ENCODE peak calls at places on chromosomes 3 and 15, in ten cellular contexts. X is K562, M is suprapubic skin, G is stomach, R is GM23338, I is mammary epithelial cell, T is GM12878, S is keratinocyte, D is ovary, N is PC-9. P is an unnamed sample.

GRCh38 chr3:21672303-21672702 is 78.7 kb downstream of the ZNF385D start:
- DNase-seq in X (no peak), M (no peak), G (no peak), R (no peak), I (peak; percentile 94), T (no peak), S (no peak), D (no peak), N (peak; percentile 0), P (no peak)

GRCh38 chr15:59298255-59298856 is 74.3 kb downstream of the MYO1E start:
- DNase-seq in X (no peak), M (no peak), G (no peak), R (no peak), I (peak; percentile 98), T (peak; percentile 99), S (no peak), D (no peak), N (peak; percentile 71), P (no peak)

GRCh38 chr3:120438971-120439370 is 11.8 kb downstream of the FSTL1 start:
- DNase-seq in X (no peak), M (no peak), G (no peak), R (no peak), I (no peak), T (no peak), S (no peak), D (peak; percentile 61), N (no peak), P (no peak)

GRCh38 chr3:133820889-133821675 is 15.5 kb downstream of the SRPRB start:
- DNase-seq in X (no peak), M (no peak), G (no peak), R (no peak), I (no peak), T (no peak), S (no peak), D (no peak), N (no peak), P (no peak)

GRCh38 chr15:79394231-79394630 is 37.9 kb upstream of the MINAR1 start:
- DNase-seq in X (no peak), M (no peak), G (no peak), R (no peak), I (no peak), T (no peak), S (no peak), D (no peak), N (no peak), P (no peak)

GRCh38 chr3:29764603-29765254 is 483.9 kb downstream of the RBMS3 start:
- DNase-seq in X (no peak), M (no peak), G (no peak), R (no peak), I (peak; percentile 70), T (no peak), S (no peak), D (peak; percentile 15), N (peak; percentile 11), P (no peak)

GRCh38 chr3:67765575-67765974 is 111.2 kb upstream of the SUCLG2 start:
- DNase-seq in X (no peak), M (no peak), G (no peak), R (no peak), I (no peak), T (no peak), S (no peak), D (no peak), N (no peak), P (no peak)

GRCh38 chr15:31586841-31587240 is 260.2 kb downstream of the KLF13 start:
- DNase-seq in X (no peak), M (no peak), G (no peak), R (no peak), I (peak; percentile 2), T (no peak), S (peak; percentile 66), D (no peak), N (no peak), P (no peak)

GRCh38 chr3:61928776-61929175 is 367.4 kb downstream of the PTPRG start:
- DNase-seq in X (no peak), M (no peak), G (no peak), R (no peak), I (no peak), T (no peak), S (no peak), D (no peak), N (no peak), P (no peak)

GRCh38 chr3:38755130-38755529 is 60.9 kb downstream of the SCN10A start:
- DNase-seq in X (no peak), M (no peak), G (no peak), R (peak; percentile 55), I (no peak), T (no peak), S (no peak), D (no peak), N (no peak), P (no peak)

GRCh38 chr3:66404903-66405700 is 95.7 kb downstream of the LRIG1 start:
- DNase-seq in X (no peak), M (peak; percentile 48), G (no peak), R (no peak), I (no peak), T (no peak), S (no peak), D (no peak), N (no peak), P (no peak)

GRCh38 chr3:160448845-160449659 is 534 bp downstream of the TRIM59 start:
- DNase-seq in X (no peak), M (peak; percentile 60), G (no peak), R (no peak), I (no peak), T (no peak), S (no peak), D (peak; percentile 22), N (no peak), P (no peak)

GRCh38 chr15:39558421-39558820 is 22.5 kb upstream of the THBS1 start:
- DNase-seq in X (no peak), M (no peak), G (no peak), R (no peak), I (no peak), T (no peak), S (no peak), D (no peak), N (no peak), P (no peak)

GRCh38 chr3:4036046-4036445 is 236.8 kb downstream of the LRRN1 start:
- DNase-seq in X (no peak), M (no peak), G (no peak), R (no peak), I (no peak), T (no peak), S (no peak), D (no peak), N (no peak), P (no peak)

GRCh38 chr3:197083486-197083885 is 53.9 kb upstream of the MELTF start:
- DNase-seq in X (no peak), M (no peak), G (no peak), R (no peak), I (peak; percentile 69), T (no peak), S (no peak), D (no peak), N (no peak), P (no peak)

GRCh38 chr15:25784876-25785642 is 78.1 kb downstream of the ATP10A start:
- DNase-seq in X (no peak), M (peak; percentile 65), G (no peak), R (no peak), I (no peak), T (no peak), S (no peak), D (no peak), N (no peak), P (no peak)

GRCh38 chr3:175672119-175672689 is 813.1 kb downstream of the NAALADL2 start:
- DNase-seq in X (no peak), M (no peak), G (no peak), R (no peak), I (no peak), T (no peak), S (no peak), D (no peak), N (no peak), P (no peak)
- H3K4me3 ChIP-seq in X (no peak overlapping the region), M (peak overlapping the region; percentile 31), G (no peak overlapping the region), R (no peak overlapping the region), I (no peak overlapping the region), T (no peak overlapping the region), S (no peak overlapping the region), D (no peak overlapping the region), N (no peak overlapping the region), P (peak overlapping the region; percentile 18)

GRCh38 chr15:63820210-63820609 is 13.5 kb downstream of the HERC1 start:
- DNase-seq in X (no peak), M (no peak), G (no peak), R (no peak), I (no peak), T (no peak), S (no peak), D (no peak), N (no peak), P (no peak)
- H3K4me1 ChIP-seq in X (peaks cover 13% of the 10 kb centered on the region), M (peaks cover 27% of the 10 kb centered on the region), G (peaks cover 75% of the 10 kb centered on the region), R (peaks cover 36% of the 10 kb centered on the region), I (no peaks in the 10 kb centered on the region), T (no peaks in the 10 kb centered on the region), S (no peaks in the 10 kb centered on the region), D (peaks cover 7% of the 10 kb centered on the region), N (no peaks in the 10 kb centered on the region), P (peaks cover 42% of the 10 kb centered on the region)

DNA sequence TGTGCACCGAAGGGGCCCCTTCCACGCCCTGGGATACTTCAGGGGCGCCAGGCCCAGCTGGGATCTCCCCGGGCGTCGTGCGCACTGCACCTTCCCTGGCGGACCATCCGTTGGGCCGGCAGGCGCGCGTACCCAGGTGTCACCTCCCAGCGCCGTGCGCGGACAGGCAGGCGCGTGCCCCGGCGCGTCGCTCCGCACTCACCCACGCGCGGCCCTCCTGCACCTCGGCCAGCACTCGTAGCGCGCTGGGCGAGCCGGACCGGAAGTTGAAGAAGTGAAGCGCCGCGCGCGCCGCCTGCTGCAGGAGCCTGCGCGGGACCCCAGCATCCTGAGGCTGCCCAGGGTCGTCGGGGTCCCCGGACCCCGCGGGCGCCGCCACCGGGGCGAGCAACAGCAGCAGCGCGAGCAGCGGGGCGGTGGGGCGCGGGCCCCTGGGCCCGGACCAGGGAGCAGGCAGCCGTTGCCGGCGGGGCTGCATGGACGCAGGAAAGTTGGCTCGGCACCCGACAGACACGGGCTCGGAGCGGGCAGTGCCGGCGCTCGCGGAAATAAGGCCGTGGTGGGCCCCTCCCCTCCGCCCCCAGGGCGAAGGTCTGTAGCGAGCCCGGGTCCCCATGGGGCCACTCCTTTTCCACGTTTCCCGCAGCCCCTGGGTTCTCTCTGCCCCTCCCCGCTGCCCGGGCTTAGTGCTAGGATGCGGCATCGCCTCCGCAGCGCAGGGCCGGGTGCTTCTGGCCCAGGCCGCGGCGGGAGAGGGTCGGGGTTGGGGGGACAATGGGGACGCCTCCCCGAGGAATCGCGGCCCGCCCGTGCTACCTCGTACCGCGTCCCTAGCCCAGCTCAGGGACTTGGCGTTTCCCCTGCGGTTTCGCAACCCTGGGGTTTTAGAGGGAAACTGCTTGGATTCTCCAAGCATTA is at the start of gene RARRES1:
- DNase-seq in X (no peak), M (peak; percentile 77), G (peak; percentile 70), R (peak; percentile 79), I (peak; percentile 70), T (no peak), S (no peak), D (peak; percentile 72), N (peak; percentile 56), P (peak; percentile 90)
- H3K27ac ChIP-seq in X (no peak within 1 kb of the TSS), M (peak within 1 kb of the TSS; percentile 63), G (peak within 1 kb of the TSS; percentile 73), R (no peak within 1 kb of the TSS), I (no peak within 1 kb of the TSS), T (no peak within 1 kb of the TSS), S (no peak within 1 kb of the TSS), D (peak within 1 kb of the TSS; percentile 88), N (peak within 1 kb of the TSS; percentile 65), P (peak within 1 kb of the TSS; percentile 73)

DNA sequence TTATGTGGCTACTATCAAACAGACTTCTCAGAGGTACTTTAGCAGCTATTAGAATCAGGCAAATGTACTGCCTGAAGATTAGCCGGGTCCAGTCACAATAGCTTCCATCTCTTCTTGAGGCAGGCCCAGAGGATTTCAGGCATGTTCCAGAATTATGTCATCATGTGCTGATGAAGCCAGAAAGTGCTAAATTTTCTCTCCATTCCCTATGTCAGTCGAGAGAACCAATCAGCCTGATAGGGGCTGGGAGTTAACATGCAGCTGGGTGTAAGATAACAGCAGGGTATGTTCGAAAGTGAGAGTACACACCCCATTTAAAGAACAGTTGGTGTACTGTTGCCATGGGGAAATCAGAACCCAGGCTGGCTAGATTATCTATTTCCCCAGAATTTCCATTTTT is 48.8 kb downstream of the MYH15 start:
- DNase-seq in X (no peak), M (no peak), G (no peak), R (no peak), I (no peak), T (no peak), S (no peak), D (no peak), N (no peak), P (no peak)
- H3K4me3 ChIP-seq in X (no peak overlapping the region), M (no peak overlapping the region), G (no peak overlapping the region), R (no peak overlapping the region), I (no peak overlapping the region), T (no peak overlapping the region), S (no peak overlapping the region), D (no peak overlapping the region), N (no peak overlapping the region), P (no peak overlapping the region)